ENCODE peak calls at places on chromosome 19, in six cellular contexts. M is uterus, D is PC-3, Z is ecto neural progenitor cell, T is Right ventricle myocardium superior, R is C1 segment of cervical spinal cord. W is an unnamed sample.

GRCh38 chr19:2461751-2462634 is 5.2 kb upstream of the LMNB2 start:
- DNase-seq in M (peak), D (peak), Z (peak), T (peak), R (no peak), W (peak)

GRCh38 chr19:51096473-51097165 is 11.6 kb downstream of the CTU1 start:
- DNase-seq in M (no peak), D (peak), Z (no peak), T (no peak), R (no peak), W (peak)

GRCh38 chr19:5536337-5536894 is 31.3 kb downstream of the TINCR start:
- DNase-seq in M (peak), D (peak), Z (peak), T (peak), R (peak), W (peak)

GRCh38 chr19:10353793-10354391 is 14.5 kb upstream of the ICAM3 start:
- DNase-seq in M (peak), D (peak), Z (peak), T (peak), R (no peak), W (peak)

GRCh38 chr19:13132471-13133166 is 14.6 kb downstream of the NACC1 start:
- DNase-seq in M (no peak), D (peak), Z (no peak), T (no peak), R (no peak), W (peak)

GRCh38 chr19:45363861-45364459 is 6.4 kb downstream of the ERCC2 start:
- DNase-seq in M (no peak), D (no peak), Z (no peak), T (no peak), R (no peak), W (peak)

GRCh38 chr19:39423258-39424086 is 11.0 kb downstream of the PLEKHG2 start:
- DNase-seq in M (no peak), D (no peak), Z (no peak), T (peak), R (no peak), W (peak)

GRCh38 chr19:54452626-54453025 is 3.6 kb downstream of the LENG8 start:
- DNase-seq in M (no peak), D (no peak), Z (no peak), T (no peak), R (no peak), W (no peak)

GRCh38 chr19:39112338-39112890 is 13.2 kb upstream of the PAK4 start:
- DNase-seq in M (no peak), D (peak), Z (no peak), T (no peak), R (no peak), W (peak)

GRCh38 chr19:19606021-19606420 is 12.5 kb downstream of the PBX4 start:
- DNase-seq in M (no peak), D (peak), Z (no peak), T (no peak), R (no peak), W (peak)

GRCh38 chr19:811007-811434 is 10.7 kb downstream of the PLPPR3 start:
- DNase-seq in M (no peak), D (no peak), Z (no peak), T (no peak), R (no peak), W (peak)

GRCh38 chr19:56837892-56838679 is 2.4 kb downstream of the PEG3 start:
- DNase-seq in M (peak), D (peak), Z (no peak), T (peak), R (peak), W (no peak)

GRCh38 chr19:7778081-7778480 is 15.0 kb downstream of the CLEC4M start:
- DNase-seq in M (no peak), D (no peak), Z (no peak), T (no peak), R (no peak), W (no peak)

GRCh38 chr19:30227071-30227621 is 145.0 kb upstream of the ZNF536 start:
- DNase-seq in M (no peak), D (no peak), Z (no peak), T (no peak), R (no peak), W (no peak)

GRCh38 chr19:10184636-10185035 is 10.1 kb downstream of the DNMT1 start:
- DNase-seq in M (no peak), D (peak), Z (no peak), T (no peak), R (no peak), W (no peak)

GRCh38 chr19:18635831-18636182 is 1.0 kb upstream of the KLHL26 start:
- DNase-seq in M (no peak), D (no peak), Z (no peak), T (no peak), R (no peak), W (peak)

GRCh38 chr19:50384685-50385535 is 763 bp downstream of the POLD1 start:
- DNase-seq in M (no peak), D (peak), Z (no peak), T (no peak), R (no peak), W (peak)

GRCh38 chr19:14189415-14189814 is 16.6 kb downstream of the ADGRL1 start:
- DNase-seq in M (no peak), D (no peak), Z (no peak), T (no peak), R (no peak), W (no peak)

GRCh38 chr19:50460161-50460765 is 16.0 kb upstream of the EMC10 start:
- DNase-seq in M (no peak), D (peak), Z (no peak), T (no peak), R (no peak), W (peak)

GRCh38 chr19:56076413-56076998 is 44.6 kb downstream of the ZNF787 start:
- DNase-seq in M (peak), D (peak), Z (no peak), T (no peak), R (no peak), W (peak)

GRCh38 chr19:15679089-15679488 is 6.2 kb downstream of the CYP4F12 start:
- DNase-seq in M (no peak), D (no peak), Z (no peak), T (no peak), R (no peak), W (no peak)

GRCh38 chr19:48674216-48674809 is 1.5 kb upstream of the NTN5 start:
- DNase-seq in M (no peak), D (no peak), Z (no peak), T (no peak), R (no peak), W (peak)

GRCh38 chr19:45472557-45473365 is 5.0 kb downstream of the FOSB start:
- DNase-seq in M (no peak), D (no peak), Z (no peak), T (no peak), R (no peak), W (no peak)

GRCh38 chr19:55350620-55351315 is 3.8 kb downstream of the COX6B2 start:
- DNase-seq in M (no peak), D (no peak), Z (no peak), T (no peak), R (no peak), W (peak)

GRCh38 chr19:45172611-45173208 is 5.3 kb downstream of the TRAPPC6A start:
- DNase-seq in M (no peak), D (no peak), Z (no peak), T (peak), R (no peak), W (peak)

GRCh38 chr19:38918526-38918925 is 6.5 kb upstream of the CCER2 start:
- DNase-seq in M (no peak), D (no peak), Z (no peak), T (peak), R (no peak), W (no peak)

W was measured in osteoblast.